ENCODE peak calls at places on chromosomes 5 and 9, in ten cellular contexts. T is NCI-H1105; H is activated CD4-positive, alpha-beta T cell treated with anti-CD3 and anti-CD28 coated beads for 4 hours; B is body of pancreas; S is NCI-H510A treated with DMSO at 0.1 percent for 48 hours; L is neural progenitor cell; Y is osteocyte; V is head of caudate nucleus; G is uterus; M is activated naive CD8-positive, alpha-beta T cell treated with anti-CD3 and anti-CD28 coated beads, Interleukin-2, amount 50 U/mL, for 24 hours. U is an unnamed sample.

GRCh38 chr9:91960367-91960766 is 10.3 kb upstream of the ROR2 start:
- DNase-seq in B (no peak), Y (no peak), L (no peak), G (no peak), V (no peak), S (no peak), T (no peak), M (no peak), H (no peak), U (no peak)

GRCh38 chr5:35430381-35431162 is 187.1 kb upstream of the SPEF2 start:
- DNase-seq in M (no peak), S (no peak), B (peak; percentile 15), V (no peak), H (no peak), T (no peak), G (no peak), Y (no peak), L (no peak), U (no peak)

GRCh38 chr9:85258823-85259370 is 482.9 kb downstream of the AGTPBP1 start:
- DNase-seq in M (no peak), G (no peak), H (no peak), S (peak; percentile 71), B (peak; percentile 71), V (peak; percentile 78), T (peak; percentile 46), Y (no peak), L (peak; percentile 86), U (peak; percentile 87)

GRCh38 chr5:142411656-142412425 is 87.0 kb upstream of the SPRY4 start:
- DNase-seq in L (no peak), S (no peak), V (no peak), Y (no peak), T (no peak), M (no peak), B (no peak), G (no peak), H (no peak), U (no peak)

GRCh38 chr9:93261281-93261680 is 77.3 kb downstream of the WNK2 start:
- DNase-seq in Y (peak; percentile 75), S (peak; percentile 21), T (no peak), H (no peak), B (no peak), L (peak; percentile 33), V (no peak), M (no peak), G (no peak), U (no peak)

GRCh38 chr5:106545325-106545724 is 1125.4 kb downstream of the EFNA5 start:
- DNase-seq in Y (no peak), T (no peak), M (no peak), G (no peak), S (no peak), V (no peak), H (no peak), B (no peak), L (no peak), U (no peak)

GRCh38 chr5:79025054-79025465 is 40.0 kb upstream of the ARSB start:
- DNase-seq in B (peak; percentile 65), G (peak; percentile 54), S (peak; percentile 16), M (peak; percentile 70), T (peak; percentile 2), L (peak; percentile 81), H (peak; percentile 24), V (peak; percentile 67), Y (peak; percentile 86), U (peak; percentile 51)

GRCh38 chr9:1202512-1203285 is 152.5 kb downstream of the DMRT2 start:
- DNase-seq in V (no peak), M (no peak), S (no peak), B (no peak), Y (no peak), T (no peak), L (no peak), G (no peak), H (no peak), U (no peak)

GRCh38 chr9:86413966-86414880 is 60.0 kb upstream of the TUT7 start:
- DNase-seq in H (no peak), S (peak; percentile 19), T (peak; percentile 9), G (no peak), B (no peak), M (no peak), Y (no peak), V (no peak), L (peak; percentile 20), U (peak; percentile 40)

GRCh38 chr9:89606049-89606481 is 1.3 kb downstream of the GADD45G start:
- DNase-seq in H (peak; percentile 31), Y (no peak), L (peak; percentile 65), B (peak; percentile 87), M (peak; percentile 48), V (peak; percentile 46), T (no peak), S (peak; percentile 66), G (peak; percentile 76), U (peak; percentile 62)

GRCh38 chr9:2016411-2017208 is 1.5 kb downstream of the SMARCA2 start:
- DNase-seq in B (peak; percentile 79), L (peak; percentile 78), M (peak; percentile 57), G (peak; percentile 77), T (peak; percentile 40), H (peak; percentile 52), V (peak; percentile 77), S (peak; percentile 13), Y (peak; percentile 87), U (peak; percentile 84)

GRCh38 chr9:27602954-27603353 is 29.7 kb upstream of the C9orf72 start:
- DNase-seq in B (no peak), L (no peak), S (no peak), G (no peak), T (no peak), Y (no peak), H (no peak), M (no peak), V (no peak), U (no peak)

GRCh38 chr9:16869961-16870605 is 387 bp downstream of the BNC2 start:
- DNase-seq in V (no peak), B (no peak), H (no peak), M (no peak), Y (no peak), L (peak; percentile 52), G (peak; percentile 32), T (no peak), S (no peak), U (no peak)

GRCh38 chr5:74082504-74082903 is 456.5 kb downstream of the ARHGEF28 start:
- DNase-seq in M (no peak), L (no peak), S (peak; percentile 72), G (no peak), H (no peak), T (no peak), B (no peak), Y (no peak), V (no peak), U (no peak)

U was measured in globus pallidus.